ENCODE peak calls at places on chromosomes 7 and 10, in eight cellular contexts. One of them, this sample, is unnamed.

GRCh38 chr10:100315603-100316002 is 14.4 kb downstream of the PKD2L1 start:
- DNase-seq in ELR: no peak
- DNase-seq in mesenteric fat pad: no peak
- DNase-seq in SK-N-DZ: no peak
- DNase-seq in iris pigment epithelial cell: no peak
- DNase-seq in HT1080: no peak
- DNase-seq in T-cell: no peak
- DNase-seq in cortex of kidney: no peak
- DNase-seq in this sample: no peak

GRCh38 chr10:13759167-13759566 is 172.4 kb downstream of the PRPF18 start:
- DNase-seq in iris pigment epithelial cell: no peak
- DNase-seq in cortex of kidney: no peak
- DNase-seq in ELR: no peak
- DNase-seq in T-cell: no peak
- DNase-seq in HT1080: no peak
- DNase-seq in SK-N-DZ: no peak
- DNase-seq in mesenteric fat pad: no peak
- DNase-seq in this sample: peak; percentile 72

GRCh38 chr10:80429521-80429966 is 21.2 kb downstream of the PRXL2A start:
- DNase-seq in T-cell: no peak
- DNase-seq in SK-N-DZ: no peak
- DNase-seq in HT1080: peak; percentile 85
- DNase-seq in cortex of kidney: no peak
- DNase-seq in iris pigment epithelial cell: no peak
- DNase-seq in ELR: peak; percentile 58
- DNase-seq in mesenteric fat pad: peak; percentile 85
- DNase-seq in this sample: no peak

GRCh38 chr7:158431941-158432347 is 155.7 kb downstream of the PTPRN2 start:
- DNase-seq in SK-N-DZ: no peak
- DNase-seq in T-cell: no peak
- DNase-seq in ELR: peak; percentile 49
- DNase-seq in cortex of kidney: no peak
- DNase-seq in iris pigment epithelial cell: peak; percentile 92
- DNase-seq in mesenteric fat pad: peak; percentile 87
- DNase-seq in HT1080: peak; percentile 77
- DNase-seq in this sample: no peak

GRCh38 chr7:144903201-144903600 is 67.3 kb upstream of the TPK1 start:
- DNase-seq in mesenteric fat pad: no peak
- DNase-seq in SK-N-DZ: no peak
- DNase-seq in cortex of kidney: no peak
- DNase-seq in T-cell: no peak
- DNase-seq in iris pigment epithelial cell: no peak
- DNase-seq in ELR: no peak
- DNase-seq in HT1080: no peak
- DNase-seq in this sample: no peak

GRCh38 chr10:79446451-79447020 is 1.1 kb upstream of the ZCCHC24 start:
- DNase-seq in cortex of kidney: no peak
- DNase-seq in ELR: peak; percentile 54
- DNase-seq in SK-N-DZ: peak; percentile 71
- DNase-seq in HT1080: no peak
- DNase-seq in T-cell: peak; percentile 6
- DNase-seq in iris pigment epithelial cell: no peak
- DNase-seq in mesenteric fat pad: peak; percentile 92
- DNase-seq in this sample: peak; percentile 67

GRCh38 chr10:122159159-122159970 is 111.7 kb upstream of the BTBD16 start:
- DNase-seq in iris pigment epithelial cell: no peak
- DNase-seq in T-cell: no peak
- DNase-seq in ELR: no peak
- DNase-seq in HT1080: no peak
- DNase-seq in SK-N-DZ: peak; percentile 60
- DNase-seq in mesenteric fat pad: no peak
- DNase-seq in cortex of kidney: no peak
- DNase-seq in this sample: no peak

GRCh38 chr10:72316386-72316700 is 38.4 kb downstream of the DNAJB12 start:
- DNase-seq in cortex of kidney: no peak
- DNase-seq in T-cell: no peak
- DNase-seq in ELR: no peak
- DNase-seq in mesenteric fat pad: no peak
- DNase-seq in HT1080: no peak
- DNase-seq in iris pigment epithelial cell: no peak
- DNase-seq in SK-N-DZ: no peak
- DNase-seq in this sample: no peak